ENCODE peak calls at places on chromosomes 13 and 19, in five cellular contexts. W is tibial nerve; H is CD8-positive, alpha-beta memory T cell; F is body of pancreas; T is endodermal cell. V is an unnamed sample.

GRCh38 chr19:33252971-33253370 is 27.3 kb upstream of the SLC7A10 start:
- DNase-seq in T (no peak), H (no peak), F (no peak), W (no peak), V (no peak)

GRCh38 chr13:43242040-43242439 is 218.7 kb downstream of the DNAJC15 start:
- DNase-seq in H (no peak), F (no peak), W (no peak), T (no peak), V (no peak)

GRCh38 chr13:114128624-114129522 is 3.5 kb downstream of the RASA3 start:
- DNase-seq in H (peak; percentile 83), W (peak; percentile 55), T (no peak), F (no peak), V (peak; percentile 47)

GRCh38 chr13:44191504-44192171 is 182.0 kb upstream of the SERP2 start:
- DNase-seq in H (peak; percentile 34), F (peak; percentile 61), W (no peak), T (peak; percentile 70), V (no peak)

GRCh38 chr19:37997911-37998344 is 90.9 kb downstream of the SIPA1L3 start:
- DNase-seq in W (no peak), F (no peak), H (no peak), T (no peak), V (no peak)

GRCh38 chr13:97627566-97627965 is 193.6 kb downstream of the RAP2A start:
- DNase-seq in T (peak; percentile 69), F (peak; percentile 19), H (no peak), W (no peak), V (no peak)

GRCh38 chr19:48991823-48992570 is 1.1 kb downstream of the GYS1 start:
- DNase-seq in T (peak; percentile 80), F (peak; percentile 39), W (peak; percentile 45), H (no peak), V (peak; percentile 68)

GRCh38 chr19:39506944-39507714 is 7.8 kb upstream of the SELENOV start:
- DNase-seq in F (no peak), H (peak; percentile 35), T (peak; percentile 91), W (no peak), V (no peak)

GRCh38 chr19:20334760-20335159 is 167.7 kb downstream of the ZNF486 start:
- DNase-seq in F (no peak), H (no peak), W (no peak), T (no peak), V (no peak)

GRCh38 chr13:95924389-95924994 is 128.7 kb downstream of the UGGT2 start:
- DNase-seq in T (peak; percentile 57), W (no peak), F (no peak), H (no peak), V (no peak)

GRCh38 chr13:100881291-100881864 is 206.8 kb upstream of the TMTC4 start:
- DNase-seq in F (no peak), W (no peak), H (no peak), T (no peak), V (no peak)

GRCh38 chr13:67075239-67075638 is 154.9 kb downstream of the PCDH9 start:
- DNase-seq in F (no peak), H (no peak), T (no peak), W (no peak), V (no peak)

GRCh38 chr19:57611113-57611512 is 2.9 kb upstream of the ZNF134 start:
- DNase-seq in F (no peak), H (no peak), T (no peak), W (no peak), V (no peak)

GRCh38 chr13:43019811-43020210 is 3.6 kb upstream of the DNAJC15 start:
- DNase-seq in W (no peak), H (no peak), T (no peak), F (no peak), V (no peak)

GRCh38 chr13:113152894-113153809 is 5.3 kb upstream of the PROZ start:
- DNase-seq in H (peak; percentile 23), W (peak; percentile 31), F (peak; percentile 62), T (peak; percentile 87), V (no peak)

GRCh38 chr13:28503182-28503980 is 8.5 kb upstream of the FLT1 start:
- DNase-seq in H (no peak), T (peak; percentile 70), F (no peak), W (no peak), V (no peak)

GRCh38 chr19:41441321-41441945 is 1.5 kb upstream of the ERICH4 start:
- DNase-seq in W (no peak), F (no peak), T (no peak), H (no peak), V (no peak)

GRCh38 chr19:13109361-13110098 is 6.9 kb upstream of the LYL1 start:
- DNase-seq in W (no peak), T (no peak), F (no peak), H (no peak), V (no peak)

GRCh38 chr19:8304841-8305621 is 3.1 kb downstream of the CD320 start:
- DNase-seq in H (no peak), W (peak; percentile 10), F (peak; percentile 17), T (peak; percentile 95), V (no peak)

GRCh38 chr19:54029930-54030490 is 33.7 kb downstream of the VSTM1 start:
- DNase-seq in F (peak; percentile 51), H (peak; percentile 10), T (peak; percentile 92), W (peak; percentile 22), V (no peak)

GRCh38 chr19:50711196-50711595 is 8.4 kb downstream of the SHANK1 start:
- DNase-seq in W (no peak), F (no peak), H (no peak), T (no peak), V (no peak)

GRCh38 chr13:86920960-86921359 is 750.2 kb upstream of the SLITRK5 start:
- DNase-seq in F (no peak), H (no peak), W (no peak), T (no peak), V (no peak)

GRCh38 chr13:35630551-35631275 is 154.2 kb upstream of the MAB21L1 start:
- DNase-seq in F (no peak), T (peak; percentile 83), W (no peak), H (no peak), V (no peak)

GRCh38 chr19:6736169-6736916 is 1.0 kb downstream of the GPR108 start:
- DNase-seq in H (peak; percentile 72), T (peak; percentile 93), W (no peak), F (peak; percentile 79), V (no peak)

GRCh38 chr19:5343848-5344247 is 3.2 kb upstream of the PTPRS start:
- DNase-seq in T (no peak), F (no peak), H (no peak), W (no peak), V (no peak)

GRCh38 chr13:70249332-70250064 is 141.2 kb upstream of the KLHL1 start:
- DNase-seq in F (no peak), T (peak; percentile 57), H (no peak), W (no peak), V (no peak)

GRCh38 chr19:33156354-33156753 is 24.4 kb downstream of the WDR88 start:
- DNase-seq in F (no peak), H (no peak), W (no peak), T (peak; percentile 11), V (no peak)

DNA sequence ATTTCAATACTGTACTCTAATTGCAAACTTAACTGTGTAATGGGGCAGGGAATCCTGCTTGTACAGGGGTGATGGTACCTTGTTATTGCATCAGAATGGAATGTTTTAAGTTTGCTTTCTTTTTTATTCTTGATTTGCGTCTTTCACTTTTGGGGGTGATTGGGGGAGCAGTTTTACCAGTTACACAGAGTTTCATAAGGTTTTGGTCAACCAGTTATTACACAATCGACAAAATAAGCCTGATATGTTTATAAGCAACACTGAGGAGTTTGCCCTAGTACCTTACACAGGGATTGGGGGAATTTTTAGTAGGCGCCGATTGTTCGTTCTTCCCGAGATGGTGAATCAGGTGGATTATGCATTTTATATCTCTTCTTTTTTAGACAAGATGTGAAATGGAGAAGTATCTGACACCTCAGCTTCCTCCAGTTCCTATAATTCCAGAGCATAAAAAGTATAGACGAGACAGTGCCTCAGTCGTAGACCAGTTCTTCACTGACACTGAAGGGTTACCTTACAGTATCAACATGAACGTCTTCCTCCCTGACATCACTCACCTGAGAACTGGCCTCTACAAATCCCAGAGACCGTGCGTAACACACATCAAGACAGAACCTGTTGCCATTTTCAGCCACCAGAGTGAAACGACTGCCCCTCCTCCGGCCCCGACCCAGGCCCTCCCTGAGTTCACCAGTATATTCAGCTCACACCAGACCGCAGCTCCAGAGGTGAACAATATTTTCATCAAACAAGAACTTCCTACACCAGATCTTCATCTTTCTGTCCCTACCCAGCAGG is 2.9 kb downstream of the KLF5 start:
- DNase-seq in W (no peak), F (no peak), T (peak; percentile 63), H (no peak), V (no peak)
- H3K4me3 ChIP-seq in W (peak overlapping the region; percentile 77), F (no peak overlapping the region), T (peak overlapping the region; percentile 98), H (no peak overlapping the region), V (no peak overlapping the region)

GRCh38 chr19:47891923-47892666 is 6.0 kb upstream of the SULT2A1 start:
- DNase-seq in T (peak; percentile 85), W (no peak), H (no peak), F (peak; percentile 27), V (no peak)
- H3K27ac ChIP-seq in T (no peak overlapping the region), W (no peak overlapping the region), H (peak overlapping the region; percentile 54), F (peak overlapping the region; percentile 47), V (no peak overlapping the region)

DNA sequence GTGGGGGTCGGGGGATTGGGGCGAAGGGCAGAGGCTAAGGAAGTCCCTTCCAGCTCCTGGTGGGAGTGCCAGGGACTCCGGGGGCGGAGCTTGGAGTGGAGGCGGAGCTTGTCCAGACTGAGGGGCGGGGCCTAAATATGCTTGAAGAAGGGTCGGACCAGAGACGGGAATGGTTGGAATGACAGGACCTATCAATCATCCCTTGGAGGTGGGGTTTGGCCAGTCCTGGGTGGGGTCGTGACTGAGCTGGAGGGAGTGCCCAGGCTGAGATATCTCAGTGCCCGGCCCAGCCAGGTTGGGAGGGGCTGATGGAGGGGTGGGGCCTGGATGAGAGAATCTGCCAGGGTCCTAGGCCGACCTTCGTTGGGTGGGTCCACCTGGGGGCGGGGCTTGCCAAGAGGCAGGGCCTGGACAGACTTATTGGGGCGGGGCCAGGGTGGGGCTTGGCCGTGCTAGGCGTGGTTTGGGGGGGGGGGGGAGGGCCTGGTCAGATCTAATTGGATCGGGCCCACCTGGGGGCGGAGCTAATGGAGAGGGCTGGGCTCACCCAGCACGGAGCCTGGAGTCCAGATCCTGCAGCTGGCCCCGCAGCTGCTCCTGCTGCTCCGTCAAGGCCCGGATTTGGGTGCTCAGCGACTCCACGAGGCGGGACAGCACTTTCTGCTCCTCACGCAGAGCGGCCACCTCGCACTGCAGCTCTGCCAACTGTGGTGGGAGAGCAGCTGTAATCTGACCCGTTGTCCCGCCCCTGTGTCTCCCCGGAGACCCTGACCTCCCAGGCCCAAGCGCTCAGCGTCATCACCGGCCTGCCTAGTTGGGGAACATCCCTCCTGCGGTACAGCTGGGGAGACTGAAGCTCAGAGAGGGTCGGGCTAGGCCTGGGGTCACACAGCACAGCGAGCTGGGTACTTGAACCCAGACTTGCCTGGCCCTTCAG is 2.6 kb upstream of the WIZ start:
- DNase-seq in H (no peak), W (peak; percentile 90), F (peak; percentile 86), T (peak; percentile 99), V (peak; percentile 49)
- H3K4me3 ChIP-seq in H (no peak overlapping the region), W (peak overlapping the region; percentile 19), F (no peak overlapping the region), T (no peak overlapping the region), V (peak overlapping the region; percentile 66)

GRCh38 chr13:40681341-40682051 is 15.1 kb upstream of the FOXO1 start:
- DNase-seq in F (no peak), T (peak; percentile 54), H (no peak), W (no peak), V (no peak)

GRCh38 chr13:40677064-40677463 is 10.6 kb upstream of the FOXO1 start:
- DNase-seq in H (no peak), T (no peak), W (no peak), F (no peak), V (no peak)

GRCh38 chr13:40682449-40683240 is 16.2 kb upstream of the FOXO1 start:
- DNase-seq in F (no peak), H (peak; percentile 38), W (no peak), T (peak; percentile 52), V (no peak)

GRCh38 chr13:40679586-40679985 is 13.1 kb upstream of the FOXO1 start:
- DNase-seq in F (no peak), W (no peak), H (no peak), T (no peak), V (no peak)

GRCh38 chr13:40680659-40681323 is 14.3 kb upstream of the FOXO1 start:
- DNase-seq in H (no peak), F (no peak), W (no peak), T (peak; percentile 71), V (no peak)
- H3K27ac ChIP-seq in H (no peak overlapping the region), F (no peak overlapping the region), W (no peak overlapping the region), T (no peak overlapping the region), V (no peak overlapping the region)

V was measured in thoracic aorta.